ENCODE peak calls at places on chromosomes 16 and 17, in four cellular contexts. O is AG04450; I is spleen; X is CD4-positive, alpha-beta T cell. J is an unnamed sample. For H3K9me3, the result is how much of the 10 kb centered on the place peaks cover.

GRCh38 chr17:77020973-77021372 is 119.8 kb upstream of the SEC14L1 start:
- DNase-seq in O (no peak), I (no peak), X (no peak), J (no peak)

GRCh38 chr16:64238576-64238975 is 883.3 kb downstream of the CDH11 start:
- DNase-seq in O (no peak), I (no peak), X (no peak), J (no peak)

GRCh38 chr16:72355561-72355960 is 183.6 kb upstream of the PMFBP1 start:
- DNase-seq in O (no peak), I (no peak), X (no peak), J (no peak)

GRCh38 chr17:31580331-31581021 is 189.0 kb downstream of the RAB11FIP4 start:
- DNase-seq in O (no peak), I (no peak), X (no peak), J (no peak)

GRCh38 chr16:65410801-65411200 is 288.9 kb upstream of the CDH11 start:
- DNase-seq in O (peak), I (no peak), X (no peak), J (no peak)

GRCh38 chr17:3802461-3803307 is 1.7 kb upstream of the ITGAE start:
- DNase-seq in O (peak), I (no peak), X (no peak), J (no peak)

GRCh38 chr17:5635949-5636348 is 51.6 kb upstream of the NLRP1 start:
- DNase-seq in O (no peak), I (no peak), X (no peak), J (no peak)

GRCh38 chr17:171871-172270 is 9.6 kb downstream of the DOC2B start:
- DNase-seq in O (no peak), I (no peak), X (no peak), J (no peak)

GRCh38 chr16:4570688-4571321 is 14.7 kb downstream of the C16orf96 start:
- DNase-seq in O (no peak), I (no peak), X (no peak), J (no peak)

GRCh38 chr17:48835971-48836370 is 5.1 kb downstream of the CALCOCO2 start:
- DNase-seq in O (no peak), I (no peak), X (no peak), J (no peak)

GRCh38 chr17:48830840-48831548 is at the start of gene CALCOCO2:
- DNase-seq in O (peak), I (peak), X (peak), J (peak)

GRCh38 chr17:48832491-48832890 is 1.7 kb downstream of the CALCOCO2 start:
- DNase-seq in O (no peak), I (no peak), X (no peak), J (no peak)

GRCh38 chr17:48834973-48835372 is 4.1 kb downstream of the CALCOCO2 start:
- DNase-seq in O (no peak), I (no peak), X (no peak), J (no peak)

DNA sequence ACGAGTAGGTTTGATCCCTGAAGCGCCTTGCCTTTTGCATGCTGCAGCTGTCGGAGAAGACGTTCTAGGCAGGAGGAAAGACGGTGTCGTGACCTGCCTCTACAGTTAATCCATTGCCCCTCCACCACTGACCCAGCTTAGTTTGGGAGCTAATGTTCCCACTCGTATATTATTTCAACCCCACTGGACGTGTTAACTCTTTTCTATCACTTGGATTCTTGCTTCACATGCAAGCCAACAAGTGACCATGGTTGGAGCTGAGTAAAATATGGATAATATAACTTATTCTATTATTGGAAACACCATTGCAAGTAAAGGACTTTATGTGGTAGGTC is 681 bp downstream of the CALCOCO2 start:
- DNase-seq in O (no peak), I (no peak), X (no peak), J (no peak)
- H3K27ac ChIP-seq in O (peak), I (peak), X (peak), J (peak)

GRCh38 chr16:3292604-3293003 is 9.3 kb downstream of the ZNF263 start:
- DNase-seq in O (no peak), I (no peak), X (no peak), J (no peak)
- H3K9me3 ChIP-seq in O (half or more), I (half or more), X (half or more), J (half or more)

GRCh38 chr16:89801800-89802199 is 14.6 kb downstream of the FANCA start:
- DNase-seq in O (no peak), I (no peak), X (no peak), J (no peak)

GRCh38 chr16:89798126-89798525 is 18.3 kb downstream of the FANCA start:
- DNase-seq in O (no peak), I (no peak), X (no peak), J (no peak)

GRCh38 chr16:89796104-89796503 is 20.3 kb downstream of the FANCA start:
- DNase-seq in O (no peak), I (no peak), X (no peak), J (no peak)

GRCh38 chr16:89795676-89796075 is 20.8 kb downstream of the FANCA start:
- DNase-seq in O (no peak), I (no peak), X (no peak), J (no peak)

DNA sequence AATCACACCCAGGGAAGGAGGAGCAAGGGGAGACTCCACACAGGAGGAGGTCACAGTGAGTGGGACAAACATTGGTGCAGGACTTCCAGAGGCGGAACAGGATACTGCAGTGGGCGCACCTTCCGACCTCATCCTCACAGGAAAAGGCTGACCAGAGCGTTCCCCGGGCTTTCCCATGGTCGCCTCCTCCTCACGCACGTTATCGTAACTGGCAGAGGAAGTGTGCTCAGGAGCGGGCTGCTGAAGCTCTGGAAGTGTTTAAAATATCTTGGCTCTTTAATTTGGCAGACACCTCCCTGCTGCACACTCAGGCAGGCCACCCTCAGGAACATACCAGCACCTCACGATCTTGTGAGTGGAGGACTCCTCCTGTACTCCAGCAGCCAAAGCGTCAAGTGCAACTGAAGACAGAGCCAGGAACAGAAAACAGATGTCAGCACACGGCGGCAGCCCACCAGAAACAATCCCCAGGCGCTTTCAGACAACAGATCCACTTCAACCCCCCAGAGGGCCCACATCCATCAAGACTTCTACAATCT is 17.5 kb downstream of the FANCA start:
- DNase-seq in O (no peak), I (peak), X (no peak), J (no peak)
- H3K27ac ChIP-seq in O (no peak), I (no peak), X (no peak), J (no peak)

GRCh38 chr17:2371183-2372130 is 29.4 kb downstream of the MNT start:
- DNase-seq in O (no peak), I (no peak), X (no peak), J (no peak)
- H3K9me3 ChIP-seq in O (under half), I (under half), X (under half), J (under half)

GRCh38 chr17:2087597-2088211 is 32.8 kb downstream of the HIC1 start:
- DNase-seq in O (no peak), I (peak), X (peak), J (no peak)

GRCh38 chr17:2085648-2085949 is 30.7 kb downstream of the HIC1 start:
- DNase-seq in O (no peak), I (no peak), X (no peak), J (no peak)

GRCh38 chr17:2084766-2085647 is 30.1 kb downstream of the HIC1 start:
- DNase-seq in O (peak), I (no peak), X (no peak), J (no peak)

GRCh38 chr17:2084129-2084765 is 29.3 kb downstream of the HIC1 start:
- DNase-seq in O (no peak), I (peak), X (no peak), J (no peak)

DNA sequence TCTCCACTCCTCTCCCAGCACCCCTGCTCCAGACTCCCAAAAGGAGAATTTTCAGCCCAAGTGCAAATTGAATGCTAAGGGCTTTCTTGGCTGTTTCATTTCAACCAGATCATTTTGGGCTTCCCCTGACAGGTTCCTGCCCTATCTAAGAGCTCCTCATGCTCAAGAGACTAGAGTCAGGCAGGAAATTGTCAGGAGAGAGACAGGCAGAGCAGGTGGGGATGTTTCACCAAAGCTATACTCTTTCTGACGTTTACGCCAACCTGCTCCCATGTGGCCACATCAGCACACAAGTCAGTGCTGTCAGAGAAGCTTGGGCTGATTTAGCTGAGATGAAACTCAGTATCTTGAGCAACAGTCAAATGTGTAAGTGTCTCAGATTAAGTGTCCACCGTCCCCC is 31.4 kb downstream of the HIC1 start:
- DNase-seq in O (no peak), I (peak), X (no peak), J (no peak)
- H3K27ac ChIP-seq in O (no peak), I (no peak), X (no peak), J (no peak)

DNA sequence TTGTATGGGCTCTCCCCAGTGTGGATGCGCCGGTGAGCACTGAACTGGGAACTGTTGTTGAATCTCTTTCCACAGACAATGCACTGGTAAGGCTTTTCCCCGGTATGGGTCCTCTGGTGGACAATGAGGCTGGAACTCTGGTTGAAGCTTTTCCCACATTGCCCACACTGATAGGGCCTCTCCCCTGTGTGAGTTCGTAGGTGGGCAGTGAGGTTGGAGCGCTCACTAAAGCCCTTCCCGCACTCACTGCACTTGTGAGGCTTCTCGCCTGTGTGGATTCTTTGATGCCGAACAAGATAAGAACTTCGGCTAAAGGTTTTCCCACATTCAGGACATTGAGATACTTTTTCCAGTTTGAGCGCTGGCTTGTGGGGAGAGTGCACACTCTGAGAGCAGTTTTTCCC is 17.8 kb downstream of the ZSCAN32 start:
- DNase-seq in O (no peak), I (no peak), X (no peak), J (no peak)
- H3K9me3 ChIP-seq in O (half or more), I (under half), X (half or more), J (under half)